ENCODE peak calls at places on chromosomes 12 and 14, in ten cellular contexts. One of them, this sample, is unnamed.

GRCh38 chr12:21350975-21351374 is 16.3 kb upstream of the SLCO1A2 start:
- DNase-seq in NCI-H1694 treated with DMSO at 0.1 percent for 48 hours: no peak
- DNase-seq in ovary: no peak
- DNase-seq in naive B cell: no peak
- DNase-seq in fibroblast of the conjunctiva: no peak
- DNase-seq in T-helper 2 cell: no peak
- DNase-seq in sigmoid colon: no peak
- DNase-seq in bronchial epithelial cell: no peak
- DNase-seq in GM10248: no peak
- DNase-seq in iris pigment epithelial cell: no peak
- DNase-seq in this sample: no peak

GRCh38 chr14:23071244-23071974 is 14.1 kb upstream of the CDH24 start:
- DNase-seq in bronchial epithelial cell: peak; percentile 84
- DNase-seq in naive B cell: peak; percentile 55
- DNase-seq in ovary: peak; percentile 82
- DNase-seq in fibroblast of the conjunctiva: peak; percentile 93
- DNase-seq in NCI-H1694 treated with DMSO at 0.1 percent for 48 hours: no peak
- DNase-seq in GM10248: peak; percentile 88
- DNase-seq in iris pigment epithelial cell: peak; percentile 98
- DNase-seq in sigmoid colon: peak; percentile 95
- DNase-seq in T-helper 2 cell: peak; percentile 89
- DNase-seq in this sample: peak; percentile 87

GRCh38 chr12:21502872-21503271 is 1.3 kb downstream of the GOLT1B start:
- DNase-seq in sigmoid colon: no peak
- DNase-seq in iris pigment epithelial cell: no peak
- DNase-seq in ovary: no peak
- DNase-seq in bronchial epithelial cell: no peak
- DNase-seq in T-helper 2 cell: no peak
- DNase-seq in GM10248: no peak
- DNase-seq in NCI-H1694 treated with DMSO at 0.1 percent for 48 hours: no peak
- DNase-seq in fibroblast of the conjunctiva: no peak
- DNase-seq in naive B cell: no peak
- DNase-seq in this sample: no peak

GRCh38 chr12:2287151-2287550 is 234.4 kb downstream of the CACNA1C start:
- DNase-seq in NCI-H1694 treated with DMSO at 0.1 percent for 48 hours: no peak
- DNase-seq in bronchial epithelial cell: no peak
- DNase-seq in fibroblast of the conjunctiva: no peak
- DNase-seq in ovary: no peak
- DNase-seq in sigmoid colon: no peak
- DNase-seq in iris pigment epithelial cell: no peak
- DNase-seq in T-helper 2 cell: no peak
- DNase-seq in naive B cell: no peak
- DNase-seq in GM10248: no peak
- DNase-seq in this sample: no peak

GRCh38 chr12:47818701-47819543 is 781 bp downstream of the HDAC7 start:
- DNase-seq in NCI-H1694 treated with DMSO at 0.1 percent for 48 hours: no peak
- DNase-seq in bronchial epithelial cell: no peak
- DNase-seq in sigmoid colon: peak; percentile 85
- DNase-seq in iris pigment epithelial cell: no peak
- DNase-seq in GM10248: peak; percentile 69
- DNase-seq in ovary: peak; percentile 77
- DNase-seq in naive B cell: peak; percentile 51
- DNase-seq in T-helper 2 cell: peak; percentile 67
- DNase-seq in fibroblast of the conjunctiva: no peak
- DNase-seq in this sample: no peak

GRCh38 chr14:36584167-36584811 is 1.9 kb upstream of the NKX2-8 start:
- DNase-seq in naive B cell: no peak
- DNase-seq in ovary: no peak
- DNase-seq in T-helper 2 cell: no peak
- DNase-seq in sigmoid colon: no peak
- DNase-seq in GM10248: no peak
- DNase-seq in NCI-H1694 treated with DMSO at 0.1 percent for 48 hours: no peak
- DNase-seq in iris pigment epithelial cell: no peak
- DNase-seq in fibroblast of the conjunctiva: no peak
- DNase-seq in bronchial epithelial cell: no peak
- DNase-seq in this sample: no peak

GRCh38 chr14:92945959-92946846 is 23.3 kb downstream of the CHGA start:
- DNase-seq in naive B cell: no peak
- DNase-seq in NCI-H1694 treated with DMSO at 0.1 percent for 48 hours: no peak
- DNase-seq in GM10248: no peak
- DNase-seq in bronchial epithelial cell: peak; percentile 68
- DNase-seq in fibroblast of the conjunctiva: peak; percentile 35
- DNase-seq in iris pigment epithelial cell: peak; percentile 69
- DNase-seq in T-helper 2 cell: no peak
- DNase-seq in ovary: peak; percentile 53
- DNase-seq in sigmoid colon: peak; percentile 79
- DNase-seq in this sample: peak; percentile 13

GRCh38 chr12:26135010-26135420 is 10.2 kb upstream of the BHLHE41 start:
- DNase-seq in ovary: no peak
- DNase-seq in naive B cell: no peak
- DNase-seq in NCI-H1694 treated with DMSO at 0.1 percent for 48 hours: no peak
- DNase-seq in sigmoid colon: no peak
- DNase-seq in bronchial epithelial cell: no peak
- DNase-seq in T-helper 2 cell: no peak
- DNase-seq in GM10248: no peak
- DNase-seq in iris pigment epithelial cell: peak; percentile 70
- DNase-seq in fibroblast of the conjunctiva: peak; percentile 46
- DNase-seq in this sample: peak; percentile 57

GRCh38 chr12:57729321-57729844 is 9.2 kb downstream of the AGAP2 start:
- DNase-seq in fibroblast of the conjunctiva: no peak
- DNase-seq in ovary: peak; percentile 10
- DNase-seq in bronchial epithelial cell: no peak
- DNase-seq in GM10248: peak; percentile 6
- DNase-seq in sigmoid colon: no peak
- DNase-seq in NCI-H1694 treated with DMSO at 0.1 percent for 48 hours: no peak
- DNase-seq in iris pigment epithelial cell: no peak
- DNase-seq in naive B cell: no peak
- DNase-seq in T-helper 2 cell: no peak
- DNase-seq in this sample: no peak

GRCh38 chr14:22071001-22071400 is 397.4 kb upstream of the OR4E1 start:
- DNase-seq in naive B cell: peak; percentile 70
- DNase-seq in T-helper 2 cell: peak; percentile 88
- DNase-seq in sigmoid colon: no peak
- DNase-seq in ovary: no peak
- DNase-seq in bronchial epithelial cell: no peak
- DNase-seq in GM10248: peak; percentile 23
- DNase-seq in NCI-H1694 treated with DMSO at 0.1 percent for 48 hours: no peak
- DNase-seq in fibroblast of the conjunctiva: no peak
- DNase-seq in iris pigment epithelial cell: no peak
- DNase-seq in this sample: no peak

GRCh38 chr12:132729541-132730320 is 19.1 kb downstream of the PGAM5 start:
- DNase-seq in bronchial epithelial cell: no peak
- DNase-seq in T-helper 2 cell: no peak
- DNase-seq in sigmoid colon: no peak
- DNase-seq in fibroblast of the conjunctiva: no peak
- DNase-seq in GM10248: no peak
- DNase-seq in iris pigment epithelial cell: no peak
- DNase-seq in naive B cell: no peak
- DNase-seq in NCI-H1694 treated with DMSO at 0.1 percent for 48 hours: peak; percentile 56
- DNase-seq in ovary: no peak
- DNase-seq in this sample: no peak

GRCh38 chr12:55712700-55713415 is 3.0 kb upstream of the BLOC1S1 start:
- DNase-seq in bronchial epithelial cell: no peak
- DNase-seq in sigmoid colon: no peak
- DNase-seq in naive B cell: no peak
- DNase-seq in fibroblast of the conjunctiva: no peak
- DNase-seq in NCI-H1694 treated with DMSO at 0.1 percent for 48 hours: no peak
- DNase-seq in GM10248: no peak
- DNase-seq in iris pigment epithelial cell: no peak
- DNase-seq in ovary: no peak
- DNase-seq in T-helper 2 cell: no peak
- DNase-seq in this sample: no peak

GRCh38 chr12:52903285-52903854 is 1.5 kb downstream of the KRT8 start:
- DNase-seq in T-helper 2 cell: peak; percentile 40
- DNase-seq in naive B cell: peak; percentile 38
- DNase-seq in NCI-H1694 treated with DMSO at 0.1 percent for 48 hours: no peak
- DNase-seq in sigmoid colon: peak; percentile 90
- DNase-seq in ovary: peak; percentile 71
- DNase-seq in bronchial epithelial cell: no peak
- DNase-seq in GM10248: peak; percentile 70
- DNase-seq in iris pigment epithelial cell: peak; percentile 88
- DNase-seq in fibroblast of the conjunctiva: peak; percentile 42
- DNase-seq in this sample: peak; percentile 73

GRCh38 chr12:84738481-84738972 is 174.1 kb downstream of the SLC6A15 start:
- DNase-seq in T-helper 2 cell: no peak
- DNase-seq in ovary: no peak
- DNase-seq in GM10248: no peak
- DNase-seq in fibroblast of the conjunctiva: peak; percentile 34
- DNase-seq in iris pigment epithelial cell: peak; percentile 60
- DNase-seq in bronchial epithelial cell: peak; percentile 99
- DNase-seq in sigmoid colon: no peak
- DNase-seq in naive B cell: no peak
- DNase-seq in NCI-H1694 treated with DMSO at 0.1 percent for 48 hours: no peak
- DNase-seq in this sample: no peak

GRCh38 chr12:94193623-94194022 is 45.2 kb downstream of the PLXNC1 start:
- DNase-seq in iris pigment epithelial cell: no peak
- DNase-seq in T-helper 2 cell: no peak
- DNase-seq in ovary: no peak
- DNase-seq in bronchial epithelial cell: no peak
- DNase-seq in naive B cell: no peak
- DNase-seq in fibroblast of the conjunctiva: no peak
- DNase-seq in GM10248: no peak
- DNase-seq in sigmoid colon: no peak
- DNase-seq in NCI-H1694 treated with DMSO at 0.1 percent for 48 hours: no peak
- DNase-seq in this sample: no peak

GRCh38 chr14:74902941-74903705 is 19.9 kb downstream of the RPS6KL1 start:
- DNase-seq in sigmoid colon: no peak
- DNase-seq in bronchial epithelial cell: no peak
- DNase-seq in ovary: no peak
- DNase-seq in iris pigment epithelial cell: no peak
- DNase-seq in GM10248: no peak
- DNase-seq in T-helper 2 cell: no peak
- DNase-seq in fibroblast of the conjunctiva: no peak
- DNase-seq in naive B cell: no peak
- DNase-seq in NCI-H1694 treated with DMSO at 0.1 percent for 48 hours: no peak
- DNase-seq in this sample: no peak

GRCh38 chr14:70029296-70030132 is 150.3 kb downstream of the SMOC1 start:
- DNase-seq in GM10248: no peak
- DNase-seq in T-helper 2 cell: no peak
- DNase-seq in sigmoid colon: no peak
- DNase-seq in NCI-H1694 treated with DMSO at 0.1 percent for 48 hours: no peak
- DNase-seq in fibroblast of the conjunctiva: no peak
- DNase-seq in naive B cell: no peak
- DNase-seq in bronchial epithelial cell: no peak
- DNase-seq in iris pigment epithelial cell: no peak
- DNase-seq in ovary: no peak
- DNase-seq in this sample: no peak

GRCh38 chr12:21925296-21925913 is 15.8 kb downstream of the ABCC9 start:
- DNase-seq in naive B cell: no peak
- DNase-seq in fibroblast of the conjunctiva: no peak
- DNase-seq in T-helper 2 cell: no peak
- DNase-seq in GM10248: no peak
- DNase-seq in NCI-H1694 treated with DMSO at 0.1 percent for 48 hours: no peak
- DNase-seq in ovary: no peak
- DNase-seq in bronchial epithelial cell: no peak
- DNase-seq in sigmoid colon: no peak
- DNase-seq in iris pigment epithelial cell: no peak
- DNase-seq in this sample: no peak

GRCh38 chr12:1445807-1446206 is 148.6 kb downstream of the FBXL14 start:
- DNase-seq in GM10248: no peak
- DNase-seq in ovary: no peak
- DNase-seq in iris pigment epithelial cell: no peak
- DNase-seq in sigmoid colon: no peak
- DNase-seq in NCI-H1694 treated with DMSO at 0.1 percent for 48 hours: no peak
- DNase-seq in naive B cell: no peak
- DNase-seq in fibroblast of the conjunctiva: no peak
- DNase-seq in bronchial epithelial cell: no peak
- DNase-seq in T-helper 2 cell: no peak
- DNase-seq in this sample: no peak

GRCh38 chr12:118544569-118544968 is 168.2 kb downstream of the SUDS3 start:
- DNase-seq in GM10248: no peak
- DNase-seq in ovary: no peak
- DNase-seq in bronchial epithelial cell: peak; percentile 95
- DNase-seq in fibroblast of the conjunctiva: no peak
- DNase-seq in sigmoid colon: no peak
- DNase-seq in iris pigment epithelial cell: peak; percentile 87
- DNase-seq in NCI-H1694 treated with DMSO at 0.1 percent for 48 hours: no peak
- DNase-seq in T-helper 2 cell: no peak
- DNase-seq in naive B cell: no peak
- DNase-seq in this sample: no peak

GRCh38 chr14:39426605-39427004 is 5.6 kb downstream of the FBXO33 start:
- DNase-seq in naive B cell: no peak
- DNase-seq in bronchial epithelial cell: peak; percentile 55
- DNase-seq in sigmoid colon: no peak
- DNase-seq in T-helper 2 cell: peak; percentile 58
- DNase-seq in GM10248: no peak
- DNase-seq in fibroblast of the conjunctiva: peak; percentile 63
- DNase-seq in NCI-H1694 treated with DMSO at 0.1 percent for 48 hours: peak; percentile 31
- DNase-seq in iris pigment epithelial cell: peak; percentile 66
- DNase-seq in ovary: no peak
- DNase-seq in this sample: no peak